ENCODE peak calls at places on chromosomes 5 and 9, in nine cellular contexts. M, Z, P, C, A, D, L, O and U are unnamed samples.
A peak's percentile ranks its signal among the peaks of the same experiment; 100 is the strongest.

GRCh38 chr5:31620071-31620470 is 18.9 kb upstream of the PDZD2 start:
- DNase-seq in Z (no peak), C (no peak), P (no peak), O (no peak), A (no peak), D (no peak), M (no peak), L (no peak), U (no peak)

GRCh38 chr9:128114326-128115186 is 13.0 kb downstream of the PTGES2 start:
- DNase-seq in O (no peak), Z (no peak), C (no peak), L (no peak), P (no peak), M (no peak), D (no peak), A (no peak), U (no peak)

GRCh38 chr9:693460-694390 is 147.8 kb upstream of the DMRT1 start:
- DNase-seq in A (peak; percentile 83), D (no peak), O (no peak), L (peak; percentile 44), Z (peak; percentile 91), C (no peak), P (peak; percentile 76), M (peak; percentile 89), U (peak; percentile 80)

GRCh38 chr5:88666761-88667186 is 216.2 kb downstream of the MEF2C start:
- DNase-seq in D (no peak), Z (peak; percentile 77), L (no peak), A (no peak), M (peak; percentile 15), P (no peak), O (no peak), C (no peak), U (no peak)

GRCh38 chr5:78689893-78690592 is 41.5 kb upstream of the LHFPL2 start:
- DNase-seq in P (no peak), C (no peak), A (no peak), Z (no peak), D (no peak), M (no peak), O (no peak), L (no peak), U (no peak)

GRCh38 chr5:180026320-180026719 is 45.2 kb downstream of the RNF130 start:
- DNase-seq in A (peak; percentile 66), C (no peak), M (peak; percentile 16), P (peak; percentile 38), Z (peak; percentile 80), L (no peak), D (no peak), O (no peak), U (no peak)

GRCh38 chr5:57802131-57802530 is 319.5 kb upstream of the ACTBL2 start:
- DNase-seq in A (no peak), P (no peak), Z (peak; percentile 43), C (no peak), M (no peak), O (no peak), L (no peak), D (no peak), U (no peak)

GRCh38 chr5:157108961-157109360 is at the start of gene HAVCR2:
- DNase-seq in O (no peak), C (no peak), P (peak; percentile 30), D (peak; percentile 85), L (peak; percentile 36), Z (no peak), M (no peak), A (no peak), U (no peak)

GRCh38 chr5:134427540-134428041 is 15.9 kb upstream of the CDKN2AIPNL start:
- DNase-seq in A (no peak), D (no peak), O (no peak), Z (no peak), C (no peak), M (no peak), L (no peak), P (no peak), U (no peak)

GRCh38 chr9:14652729-14653377 is 40.4 kb downstream of the ZDHHC21 start:
- DNase-seq in L (no peak), C (no peak), D (peak; percentile 6), A (peak; percentile 40), M (peak; percentile 52), P (no peak), Z (peak; percentile 10), O (no peak), U (peak; percentile 25)

GRCh38 chr5:76175051-76175666 is 92.0 kb downstream of the SV2C start:
- DNase-seq in A (peak; percentile 37), M (peak; percentile 42), D (peak; percentile 68), Z (peak; percentile 48), L (peak; percentile 71), P (peak; percentile 25), C (peak; percentile 72), O (no peak), U (peak; percentile 27)

GRCh38 chr5:124692324-124692723 is 54.1 kb downstream of the ZNF608 start:
- DNase-seq in O (no peak), Z (peak; percentile 61), M (peak; percentile 37), P (no peak), A (peak; percentile 12), C (no peak), L (no peak), D (no peak), U (peak; percentile 39)

DNA sequence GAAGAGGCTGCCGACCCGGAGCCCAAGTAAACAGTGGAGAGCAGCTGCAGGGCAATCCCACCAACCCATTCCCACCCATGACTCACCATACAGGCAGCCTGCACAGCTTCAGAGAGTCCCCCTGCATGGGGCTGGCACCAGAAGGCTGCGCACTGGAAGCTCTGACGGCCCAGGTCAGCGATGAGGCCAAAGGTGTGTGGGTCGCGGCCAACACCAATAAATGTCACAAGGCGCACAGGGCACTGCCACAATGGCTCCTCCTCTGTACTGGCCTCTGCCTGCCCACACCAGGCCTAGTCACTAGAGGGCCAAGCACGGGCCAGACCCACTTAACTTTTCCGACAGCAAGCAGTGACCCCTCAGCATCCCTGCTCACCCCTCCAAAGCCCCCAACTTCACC is 3.0 kb upstream of the SRA1 start:
- DNase-seq in A (no peak), M (no peak), O (no peak), L (no peak), C (no peak), P (no peak), D (no peak), Z (no peak), U (no peak)
- TF ChIP-seq CTCF in A (no peak), M (no peak), O (no peak), L (no peak), C (no peak), P (no peak), D (no peak), Z (no peak), U (peak; percentile 10)

GRCh38 chr5:172902497-172903472 is 56.4 kb upstream of the RPL26L1 start:
- DNase-seq in A (peak; percentile 92), M (peak; percentile 96), D (peak; percentile 19), L (peak; percentile 60), O (no peak), P (peak; percentile 83), C (peak; percentile 55), Z (peak; percentile 96), U (peak; percentile 93)
- TF ChIP-seq CTCF in A (peak; percentile 47), M (peak; percentile 63), D (peak; percentile 50), L (no peak), O (no peak), P (peak; percentile 59), C (no peak), Z (peak; percentile 72), U (peak; percentile 67)

GRCh38 chr9:121663591-121663990 is 12.2 kb downstream of the DAB2IP start:
- DNase-seq in Z (no peak), M (no peak), D (no peak), O (no peak), C (no peak), P (no peak), L (no peak), A (no peak), U (no peak)

GRCh38 chr9:121670447-121670846 is 19.0 kb downstream of the DAB2IP start:
- DNase-seq in P (no peak), O (no peak), M (peak; percentile 27), C (no peak), A (peak; percentile 83), L (no peak), D (no peak), Z (no peak), U (no peak)

GRCh38 chr9:121667890-121668289 is 16.5 kb downstream of the DAB2IP start:
- DNase-seq in A (no peak), D (no peak), M (no peak), O (no peak), L (no peak), Z (no peak), P (no peak), C (no peak), U (no peak)

GRCh38 chr9:121662896-121663580 is 11.6 kb downstream of the DAB2IP start:
- DNase-seq in M (no peak), O (no peak), C (no peak), P (no peak), A (no peak), Z (no peak), D (no peak), L (no peak), U (no peak)

DNA sequence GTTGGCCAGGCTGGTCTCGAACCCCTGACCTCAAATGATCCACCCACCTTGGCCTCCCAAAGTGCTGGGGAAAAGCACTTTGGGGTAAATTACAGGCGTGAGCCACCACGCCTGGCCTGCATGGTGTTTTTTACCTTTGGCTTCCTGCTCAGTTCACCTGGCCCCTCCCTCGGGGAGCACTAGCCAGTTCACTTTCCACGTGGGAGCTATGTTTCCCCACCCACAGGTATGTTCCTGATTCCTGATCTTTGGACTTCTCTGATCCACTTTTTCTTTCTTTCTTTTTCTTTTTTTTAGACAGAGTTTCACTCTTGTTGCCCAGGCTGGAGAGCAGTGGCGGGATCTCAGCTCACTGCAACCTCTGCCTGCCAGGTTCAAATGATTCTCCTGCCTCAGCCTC is 15.8 kb downstream of the DAB2IP start:
- DNase-seq in P (no peak), D (no peak), O (no peak), M (no peak), L (peak; percentile 82), Z (no peak), C (no peak), A (no peak), U (no peak)
- TF ChIP-seq CTCF in P (no peak), D (no peak), O (no peak), M (no peak), L (no peak), Z (no peak), C (no peak), A (no peak), U (no peak)

GRCh38 chr5:39479537-39479936 is 54.8 kb upstream of the DAB2 start:
- DNase-seq in D (no peak), Z (no peak), A (no peak), C (no peak), M (no peak), P (no peak), O (no peak), L (peak; percentile 45), U (no peak)

GRCh38 chr5:39473156-39473779 is 48.5 kb upstream of the DAB2 start:
- DNase-seq in C (no peak), M (peak; percentile 54), Z (peak; percentile 80), O (no peak), D (no peak), A (peak; percentile 89), P (no peak), L (no peak), U (peak; percentile 45)

GRCh38 chr5:39478851-39479250 is 54.1 kb upstream of the DAB2 start:
- DNase-seq in O (no peak), P (no peak), Z (no peak), D (no peak), L (no peak), M (peak; percentile 27), A (no peak), C (no peak), U (no peak)

GRCh38 chr5:39475055-39475454 is 50.3 kb upstream of the DAB2 start:
- DNase-seq in L (no peak), M (no peak), P (no peak), A (peak; percentile 51), Z (no peak), C (no peak), D (no peak), O (no peak), U (no peak)

GRCh38 chr5:39476466-39477215 is 51.9 kb upstream of the DAB2 start:
- DNase-seq in A (peak; percentile 87), C (no peak), O (no peak), Z (peak; percentile 75), D (no peak), L (no peak), M (peak; percentile 56), P (no peak), U (peak; percentile 75)
- TF ChIP-seq CTCF in A (no peak), C (no peak), O (no peak), Z (no peak), D (no peak), L (no peak), M (no peak), P (no peak), U (no peak)